ENCODE peak calls at places on chromosomes 16 and 17, in seven cellular contexts. O, B, N, T, P, R and K are unnamed samples.

GRCh38 chr17:61168506-61168905 is 231.1 kb upstream of the TBX2 start:
- DNase-seq in O (no peak), B (no peak), N (no peak), T (peak; percentile 27), P (no peak), R (no peak), K (no peak)

GRCh38 chr16:84860383-84860782 is 40.6 kb downstream of the CRISPLD2 start:
- DNase-seq in O (no peak), B (no peak), N (no peak), T (no peak), P (peak; percentile 1), R (no peak), K (no peak)

GRCh38 chr16:23742761-23743160 is 12.1 kb upstream of the CHP2 start:
- DNase-seq in O (no peak), B (no peak), N (no peak), T (no peak), P (no peak), R (no peak), K (no peak)

GRCh38 chr16:48609453-48610023 is 442 bp downstream of the N4BP1 start:
- DNase-seq in O (no peak), B (no peak), N (peak; percentile 60), T (peak; percentile 83), P (peak; percentile 87), R (peak; percentile 82), K (peak; percentile 43)

GRCh38 chr16:55273959-55274358 is 50.0 kb upstream of the IRX6 start:
- DNase-seq in O (no peak), B (no peak), N (no peak), T (no peak), P (no peak), R (no peak), K (no peak)

GRCh38 chr17:29237476-29238132 is 9.1 kb upstream of the CRYBA1 start:
- DNase-seq in O (no peak), B (no peak), N (no peak), T (peak; percentile 89), P (no peak), R (no peak), K (no peak)

GRCh38 chr16:84055366-84055765 is 12.8 kb upstream of the SLC38A8 start:
- DNase-seq in O (no peak), B (no peak), N (no peak), T (no peak), P (peak; percentile 50), R (no peak), K (no peak)

GRCh38 chr17:18183334-18184142 is at the start of gene ALKBH5:
- DNase-seq in O (peak; percentile 86), B (peak; percentile 89), N (peak; percentile 99), T (peak; percentile 99), P (peak; percentile 98), R (peak; percentile 98), K (peak; percentile 99)

GRCh38 chr16:46757339-46758050 is 9.4 kb upstream of the MYLK3 start:
- DNase-seq in O (no peak), B (no peak), N (no peak), T (no peak), P (peak; percentile 91), R (peak; percentile 57), K (no peak)

GRCh38 chr17:80782536-80783427 is 208.9 kb upstream of the CHMP6 start:
- DNase-seq in O (no peak), B (no peak), N (peak; percentile 74), T (peak; percentile 62), P (no peak), R (no peak), K (no peak)

GRCh38 chr16:69613283-69614154 is 47.8 kb downstream of the NFAT5 start:
- DNase-seq in O (no peak), B (peak; percentile 33), N (no peak), T (peak; percentile 70), P (no peak), R (no peak), K (no peak)

GRCh38 chr17:71430281-71430680 is 690.5 kb upstream of the SOX9 start:
- DNase-seq in O (no peak), B (no peak), N (no peak), T (no peak), P (no peak), R (no peak), K (no peak)

GRCh38 chr17:37292429-37293139 is 83.2 kb upstream of the C17orf78 start:
- DNase-seq in O (no peak), B (no peak), N (no peak), T (peak; percentile 15), P (no peak), R (no peak), K (peak; percentile 49)
- H3K4me1 ChIP-seq in O (no peaks in the 10 kb centered on the region), B (no peaks in the 10 kb centered on the region), N (no peaks in the 10 kb centered on the region), T (peaks cover 5% of the 10 kb centered on the region), P (no peaks in the 10 kb centered on the region), R (peaks cover 6% of the 10 kb centered on the region), K (no peaks in the 10 kb centered on the region)

DNA sequence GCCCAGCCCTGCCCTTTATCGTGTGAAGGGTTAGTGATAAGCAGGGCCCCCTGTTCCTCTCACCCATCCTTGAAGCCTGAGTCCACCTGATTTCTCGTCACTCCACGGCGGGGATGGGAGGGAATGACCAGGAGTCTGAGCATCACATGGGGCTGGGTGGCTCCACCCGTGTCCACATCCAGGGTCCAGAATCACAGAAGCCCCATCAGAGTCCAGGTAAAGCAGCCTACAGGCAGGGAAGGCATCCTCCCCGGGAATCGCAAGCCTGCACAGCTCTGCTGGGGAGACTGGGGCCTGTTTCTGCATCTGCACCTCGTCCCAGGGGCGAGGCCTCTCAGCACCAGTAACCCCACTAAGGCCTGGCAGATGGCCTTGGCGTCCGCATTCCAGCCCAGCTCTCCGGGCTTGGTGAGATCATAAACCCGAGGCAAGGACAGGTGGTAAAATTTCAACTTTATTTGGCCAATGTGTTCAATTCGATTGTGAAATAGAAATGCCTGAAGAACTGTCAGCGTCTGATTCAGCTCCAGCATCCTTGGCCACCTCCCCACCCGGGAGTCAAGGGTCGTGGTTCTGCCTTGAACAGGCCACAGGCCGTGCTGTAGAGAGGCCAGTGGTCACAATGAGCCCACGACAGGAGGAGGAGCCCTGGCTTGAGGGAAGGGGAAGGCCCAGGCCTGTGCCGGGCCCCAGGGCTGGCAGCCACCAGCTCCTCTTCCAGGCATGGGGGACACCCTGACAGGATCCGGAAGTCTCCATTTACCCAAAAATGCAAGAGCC is 8.1 kb upstream of the PPP1R27 start:
- DNase-seq in O (no peak), B (no peak), N (no peak), T (peak; percentile 49), P (peak; percentile 86), R (no peak), K (no peak)
- H3K27ac ChIP-seq in O (peak overlapping the region; percentile 90), B (no peak overlapping the region), N (no peak overlapping the region), T (peak overlapping the region; percentile 19), P (peak overlapping the region; percentile 98), R (no peak overlapping the region), K (no peak overlapping the region)

GRCh38 chr16:89257281-89257731 is 39.8 kb downstream of the ZNF778 start:
- DNase-seq in O (no peak), B (no peak), N (no peak), T (peak; percentile 54), P (no peak), R (no peak), K (no peak)
- H3K4me3 ChIP-seq in O (peak overlapping the region; percentile 25), B (no peak overlapping the region), N (no peak overlapping the region), T (peak overlapping the region; percentile 58), P (peak overlapping the region; percentile 58), R (peak overlapping the region; percentile 55), K (no peak overlapping the region)

DNA sequence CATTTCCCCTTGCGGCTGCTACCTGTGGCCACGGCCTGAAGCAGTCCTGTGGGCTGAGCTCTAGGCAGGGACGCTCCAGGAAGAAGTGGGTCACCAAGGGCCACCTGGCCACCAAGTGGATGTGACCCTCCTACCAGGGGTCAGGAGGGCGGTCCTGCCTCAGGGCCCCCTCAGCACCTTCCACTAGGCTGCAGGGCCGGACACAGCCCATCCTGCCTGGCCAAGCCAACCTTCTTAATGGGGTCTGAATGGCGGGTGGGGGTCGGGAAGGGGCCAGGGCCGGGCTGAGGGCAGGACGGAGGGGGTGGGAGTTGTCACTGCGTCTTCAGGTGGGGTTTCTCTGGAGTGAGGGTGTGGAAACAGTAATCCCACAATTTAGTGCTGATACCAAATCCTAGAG is 13.2 kb upstream of the MLKL start:
- DNase-seq in O (no peak), B (no peak), N (no peak), T (no peak), P (no peak), R (no peak), K (no peak)
- H3K4me1 ChIP-seq in O (no peaks in the 10 kb centered on the region), B (no peaks in the 10 kb centered on the region), N (no peaks in the 10 kb centered on the region), T (no peaks in the 10 kb centered on the region), P (no peaks in the 10 kb centered on the region), R (no peaks in the 10 kb centered on the region), K (no peaks in the 10 kb centered on the region)